ENCODE peak calls at places on chromosomes 12 and 14, in ten cellular contexts. O is astrocyte of the hippocampus, F is LoVo, P is T-helper 2 cell, V is HT1080, Y is progenitor cell of endocrine pancreas, S is AG10803, Z is body of pancreas, H is fibroblast of mammary gland, G is mucosa of gallbladder. N is an unnamed sample.

GRCh38 chr14:101352567-101352966 is 208.7 kb upstream of the DIO3 start:
- DNase-seq in Y (peak), P (no peak), G (no peak), O (no peak), V (no peak), S (no peak), Z (peak), H (no peak), F (no peak), N (no peak)

GRCh38 chr12:131832393-131833231 is 4.4 kb downstream of the MMP17 start:
- DNase-seq in P (no peak), O (no peak), V (no peak), Z (no peak), H (peak), S (peak), G (peak), Y (no peak), F (no peak), N (no peak)

GRCh38 chr14:83395321-83395720 is 1861.7 kb upstream of the SEL1L start:
- DNase-seq in Y (no peak), Z (no peak), H (no peak), G (no peak), F (no peak), P (no peak), S (no peak), V (peak), O (no peak), N (no peak)

GRCh38 chr12:30970559-30971202 is 44.1 kb downstream of the TSPAN11 start:
- DNase-seq in V (no peak), F (no peak), H (no peak), O (no peak), G (no peak), Z (no peak), S (no peak), Y (no peak), P (no peak), N (no peak)

GRCh38 chr12:121080909-121081308 is 41.9 kb upstream of the OASL start:
- DNase-seq in F (no peak), O (no peak), P (no peak), V (no peak), Z (no peak), Y (no peak), H (no peak), G (no peak), S (no peak), N (no peak)

GRCh38 chr12:15627995-15628945 is 160.9 kb downstream of the EPS8 start:
- DNase-seq in P (no peak), G (no peak), F (no peak), H (peak), Z (no peak), O (peak), V (peak), S (peak), Y (no peak), N (no peak)

GRCh38 chr14:82239205-82239604 is 705.6 kb upstream of the SEL1L start:
- DNase-seq in G (peak), S (no peak), O (no peak), Y (no peak), P (no peak), H (no peak), F (no peak), Z (no peak), V (no peak), N (no peak)

GRCh38 chr12:25682421-25682820 is 129.3 kb upstream of the LMNTD1 start:
- DNase-seq in O (no peak), G (no peak), Z (no peak), P (no peak), H (peak), V (peak), S (no peak), F (no peak), Y (no peak), N (no peak)

GRCh38 chr12:92216092-92216491 is 70.4 kb upstream of the BTG1 start:
- DNase-seq in V (no peak), G (no peak), F (no peak), H (no peak), Y (no peak), Z (no peak), O (no peak), P (no peak), S (no peak), N (no peak)